ENCODE peak calls at places on chromosomes 1 and 21, in five cellular contexts. One of them, this sample, is unnamed.
A peak's percentile ranks its signal among the peaks of the same experiment; 100 is the strongest.

GRCh38 chr1:11697188-11697892 is 5.8 kb downstream of the DRAXIN start:
- DNase-seq in head of caudate nucleus: no peak
- DNase-seq in NCI-H187 treated with DMSO at 0.1 percent for 48 hours: no peak
- DNase-seq in lung: no peak
- DNase-seq in DMS153: no peak
- DNase-seq in this sample: no peak

GRCh38 chr1:97488505-97488904 is 432.3 kb downstream of the DPYD start:
- DNase-seq in head of caudate nucleus: no peak
- DNase-seq in NCI-H187 treated with DMSO at 0.1 percent for 48 hours: no peak
- DNase-seq in lung: no peak
- DNase-seq in DMS153: no peak
- DNase-seq in this sample: no peak

GRCh38 chr1:155226910-155227260 is 18.4 kb downstream of the MTX1 start:
- DNase-seq in head of caudate nucleus: peak; percentile 65
- DNase-seq in NCI-H187 treated with DMSO at 0.1 percent for 48 hours: no peak
- DNase-seq in lung: no peak
- DNase-seq in DMS153: peak; percentile 57
- DNase-seq in this sample: peak; percentile 36

GRCh38 chr1:51410568-51411460 is 80.5 kb upstream of the TTC39A start:
- DNase-seq in head of caudate nucleus: no peak
- DNase-seq in NCI-H187 treated with DMSO at 0.1 percent for 48 hours: no peak
- DNase-seq in lung: no peak
- DNase-seq in DMS153: no peak
- DNase-seq in this sample: peak; percentile 5

GRCh38 chr21:35543746-35544145 is 494.6 kb upstream of the RUNX1 start:
- DNase-seq in head of caudate nucleus: no peak
- DNase-seq in NCI-H187 treated with DMSO at 0.1 percent for 48 hours: no peak
- DNase-seq in lung: no peak
- DNase-seq in DMS153: no peak
- DNase-seq in this sample: no peak

GRCh38 chr1:203048555-203049051 is 22.3 kb downstream of the PPFIA4 start:
- DNase-seq in head of caudate nucleus: no peak
- DNase-seq in NCI-H187 treated with DMSO at 0.1 percent for 48 hours: no peak
- DNase-seq in lung: no peak
- DNase-seq in DMS153: no peak
- DNase-seq in this sample: no peak

GRCh38 chr1:191608367-191608766 is 549.9 kb upstream of the RGS18 start:
- DNase-seq in head of caudate nucleus: no peak
- DNase-seq in NCI-H187 treated with DMSO at 0.1 percent for 48 hours: no peak
- DNase-seq in lung: no peak
- DNase-seq in DMS153: peak; percentile 47
- DNase-seq in this sample: no peak

GRCh38 chr1:240905225-240905765 is 293.3 kb upstream of the GREM2 start:
- DNase-seq in head of caudate nucleus: no peak
- DNase-seq in NCI-H187 treated with DMSO at 0.1 percent for 48 hours: no peak
- DNase-seq in lung: no peak
- DNase-seq in DMS153: no peak
- DNase-seq in this sample: no peak

GRCh38 chr1:229952670-229953520 is 114.1 kb upstream of the GALNT2 start:
- DNase-seq in head of caudate nucleus: no peak
- DNase-seq in NCI-H187 treated with DMSO at 0.1 percent for 48 hours: no peak
- DNase-seq in lung: no peak
- DNase-seq in DMS153: no peak
- DNase-seq in this sample: no peak

GRCh38 chr21:45615145-45615711 is 28.3 kb upstream of the PCBP3 start:
- DNase-seq in head of caudate nucleus: peak; percentile 36
- DNase-seq in NCI-H187 treated with DMSO at 0.1 percent for 48 hours: no peak
- DNase-seq in lung: no peak
- DNase-seq in DMS153: no peak
- DNase-seq in this sample: no peak